ENCODE peak calls at places on chromosomes 6 and 20, in four cellular contexts. S is lower leg skin, V is activated T-helper 1 cell treated with Interleukin-2 at 50 U/mL for 16 hours, C is neuronal stem cell. G is an unnamed sample.

GRCh38 chr20:26167499-26167898 is 470.8 kb upstream of the ZNF337 start:
- DNase-seq in C (no peak), S (no peak), V (no peak), G (no peak)

GRCh38 chr6:7974932-7975763 is 64.6 kb upstream of the TXNDC5 start:
- DNase-seq in C (no peak), V (no peak), S (peak; percentile 59), G (peak; percentile 96)

GRCh38 chr6:41942045-41942851 is 640 bp upstream of the CCND3 start:
- DNase-seq in C (no peak), S (no peak), V (no peak), G (peak; percentile 53)

GRCh38 chr20:62735331-62735821 is 26.7 kb downstream of the NTSR1 start:
- DNase-seq in C (no peak), S (no peak), V (no peak), G (no peak)

GRCh38 chr6:138509371-138509770 is 10.1 kb upstream of the NHSL1 start:
- DNase-seq in V (no peak), S (no peak), C (no peak), G (peak; percentile 59)

GRCh38 chr6:3439961-3440360 is 16.9 kb downstream of the SLC22A23 start:
- DNase-seq in C (no peak), V (no peak), S (no peak), G (no peak)

GRCh38 chr6:10369896-10370295 is 45.0 kb downstream of the TFAP2A start:
- DNase-seq in S (no peak), C (no peak), V (no peak), G (peak; percentile 20)

GRCh38 chr20:53413188-53413631 is 180.4 kb downstream of the ZNF217 start:
- DNase-seq in S (no peak), V (peak; percentile 15), C (peak; percentile 8), G (no peak)

GRCh38 chr6:125888989-125889656 is 67.4 kb upstream of the HINT3 start:
- DNase-seq in C (peak; percentile 39), V (no peak), S (no peak), G (peak; percentile 61)

GRCh38 chr6:150294713-150295112 is 74.1 kb upstream of the IYD start:
- DNase-seq in C (no peak), V (no peak), S (peak; percentile 69), G (no peak)

GRCh38 chr6:11522819-11523218 is 14.7 kb upstream of the TMEM170B start:
- DNase-seq in S (peak; percentile 50), C (no peak), V (no peak), G (no peak)

GRCh38 chr6:157741889-157742615 is 81.0 kb upstream of the SNX9 start:
- DNase-seq in C (no peak), V (no peak), S (no peak), G (no peak)

GRCh38 chr20:3119044-3119443 is 34.5 kb upstream of the AVP start:
- DNase-seq in S (no peak), V (no peak), C (no peak), G (no peak)

GRCh38 chr20:17650301-17650761 is 31.7 kb downstream of the RRBP1 start:
- DNase-seq in C (no peak), S (no peak), V (no peak), G (no peak)

GRCh38 chr20:10665027-10665561 is 8.7 kb downstream of the JAG1 start:
- DNase-seq in C (no peak), V (no peak), S (no peak), G (peak; percentile 53)

GRCh38 chr20:50824137-50824536 is 29.3 kb downstream of the BCAS4 start:
- DNase-seq in C (no peak), S (no peak), V (no peak), G (no peak)

G was measured in Caki2.